ENCODE peak calls at places on chromosome 5, in nine cellular contexts. P is lung; U is ELF-1; M is kidney; Z is activated CD4-positive, alpha-beta T cell treated with anti-CD3 and anti-CD28 coated beads, Interleukin-2, amount 50 U/mL, for 4 hours; A is GM20000; R is NCI-H1092 treated with DMSO at 0.1 percent for 48 hours; Y is colonic mucosa; E is T-helper 2 cell. X is an unnamed sample.

GRCh38 chr5:98604301-98604700 is 169.2 kb upstream of the RGMB start:
- DNase-seq in Z (no peak), Y (no peak), E (no peak), R (no peak), P (no peak), U (no peak), M (no peak), A (no peak), X (no peak)

GRCh38 chr5:119036101-119036762 is 34.7 kb upstream of the DMXL1 start:
- DNase-seq in A (no peak), Y (no peak), R (no peak), M (no peak), E (no peak), Z (no peak), U (no peak), P (no peak), X (no peak)

GRCh38 chr5:32241034-32241783 is 67.1 kb upstream of the GOLPH3 start:
- DNase-seq in R (no peak), A (peak; percentile 18), U (no peak), Z (no peak), E (no peak), P (no peak), Y (no peak), M (no peak), X (no peak)

GRCh38 chr5:1541662-1542008 is 17.9 kb upstream of the LPCAT1 start:
- DNase-seq in E (no peak), U (no peak), R (no peak), P (peak; percentile 6), Y (no peak), A (no peak), Z (no peak), M (no peak), X (no peak)

GRCh38 chr5:95555553-95555952 is 652 bp downstream of the ARSK start:
- DNase-seq in U (no peak), P (no peak), R (no peak), Z (no peak), E (no peak), A (no peak), M (no peak), Y (no peak), X (no peak)

GRCh38 chr5:135433626-135434426 is 13.3 kb downstream of the DCANP1 start:
- DNase-seq in R (no peak), U (peak; percentile 37), M (no peak), Z (no peak), P (no peak), A (no peak), Y (no peak), E (no peak), X (no peak)

GRCh38 chr5:37665889-37666288 is 174.0 kb downstream of the GDNF start:
- DNase-seq in M (peak; percentile 67), E (no peak), R (peak; percentile 74), Y (no peak), P (peak; percentile 51), U (peak; percentile 12), Z (no peak), A (no peak), X (no peak)

GRCh38 chr5:139560752-139561654 is at the start of gene UBE2D2:
- DNase-seq in M (peak; percentile 99), U (peak; percentile 96), A (peak; percentile 98), Z (peak; percentile 96), R (peak; percentile 90), P (peak; percentile 97), E (peak; percentile 100), Y (peak; percentile 98), X (peak; percentile 96)

GRCh38 chr5:171709930-171710329 is 75.7 kb upstream of the SMIM23 start:
- DNase-seq in M (no peak), Z (no peak), Y (no peak), R (no peak), E (no peak), U (peak; percentile 14), A (no peak), P (no peak), X (no peak)

GRCh38 chr5:170540276-170540675 is 36.5 kb downstream of the KCNIP1 start:
- DNase-seq in P (no peak), A (no peak), R (no peak), Y (no peak), M (no peak), Z (no peak), E (no peak), U (no peak), X (no peak)

GRCh38 chr5:145867806-145868205 is 5.0 kb downstream of the GRXCR2 start:
- DNase-seq in P (no peak), R (no peak), U (no peak), Z (no peak), E (no peak), Y (no peak), A (no peak), M (no peak), X (no peak)

GRCh38 chr5:61431923-61432620 is 100.0 kb downstream of the ZSWIM6 start:
- DNase-seq in A (no peak), M (no peak), Z (no peak), Y (no peak), U (no peak), P (no peak), R (no peak), E (no peak), X (no peak)

GRCh38 chr5:147081256-147081872 is 153.5 kb upstream of the STK32A start:
- DNase-seq in E (no peak), Z (no peak), M (no peak), P (no peak), R (no peak), U (no peak), A (no peak), Y (no peak), X (no peak)

GRCh38 chr5:100479079-100479688 is 56.0 kb upstream of the FAM174A start:
- DNase-seq in A (peak; percentile 14), M (no peak), Y (no peak), R (peak; percentile 47), U (peak; percentile 5), P (no peak), E (peak; percentile 35), Z (no peak), X (no peak)

GRCh38 chr5:172873513-172873912 is 39.5 kb downstream of the ERGIC1 start:
- DNase-seq in M (no peak), R (no peak), Z (no peak), Y (no peak), P (no peak), A (no peak), E (no peak), U (no peak), X (no peak)

GRCh38 chr5:95973793-95974325 is 12.2 kb upstream of the ELL2 start:
- DNase-seq in A (peak; percentile 59), Z (no peak), E (peak; percentile 79), Y (no peak), M (no peak), R (no peak), P (no peak), U (peak; percentile 5), X (no peak)

GRCh38 chr5:84831701-84832100 is 447.0 kb upstream of the EDIL3 start:
- DNase-seq in P (no peak), Z (no peak), R (no peak), Y (no peak), U (no peak), M (no peak), A (no peak), E (no peak), X (no peak)

GRCh38 chr5:180467989-180468731 is 26.0 kb upstream of the CNOT6 start:
- DNase-seq in U (no peak), A (no peak), Z (no peak), R (no peak), E (no peak), M (no peak), P (no peak), Y (no peak), X (no peak)

GRCh38 chr5:81315336-81315735 is 13.9 kb downstream of the ZCCHC9 start:
- DNase-seq in M (no peak), P (no peak), R (no peak), E (no peak), A (no peak), U (no peak), Z (no peak), Y (no peak), X (no peak)

GRCh38 chr5:79938468-79938867 is 52.6 kb downstream of the MTX3 start:
- DNase-seq in U (peak; percentile 29), A (no peak), P (no peak), Y (no peak), M (no peak), E (peak; percentile 98), Z (no peak), R (no peak), X (no peak)

GRCh38 chr5:122183098-122183794 is 53.9 kb downstream of the ZNF474 start:
- DNase-seq in Z (no peak), E (no peak), P (peak; percentile 74), Y (peak; percentile 93), R (peak; percentile 10), A (no peak), U (no peak), M (peak; percentile 94), X (no peak)

GRCh38 chr5:169626779-169627178 is 10.3 kb upstream of the DOCK2 start:
- DNase-seq in U (no peak), R (no peak), Z (no peak), Y (no peak), E (no peak), P (no peak), M (no peak), A (no peak), X (no peak)

GRCh38 chr5:107219993-107220392 is 450.7 kb downstream of the EFNA5 start:
- DNase-seq in U (no peak), E (no peak), M (no peak), P (no peak), A (no peak), R (no peak), Z (no peak), Y (no peak), X (no peak)

GRCh38 chr5:172455511-172456061 is 1.3 kb upstream of the SH3PXD2B start:
- DNase-seq in M (no peak), U (peak; percentile 81), Y (peak; percentile 44), Z (no peak), E (no peak), P (no peak), R (no peak), A (no peak), X (no peak)

GRCh38 chr5:89901983-89902382 is 507.6 kb downstream of the CETN3 start:
- DNase-seq in U (no peak), A (no peak), Z (no peak), E (no peak), R (peak; percentile 9), M (no peak), P (no peak), Y (no peak), X (no peak)

GRCh38 chr5:82160948-82161347 is 117.2 kb downstream of the RPS23 start:
- DNase-seq in P (no peak), E (no peak), U (no peak), M (no peak), Z (no peak), R (no peak), Y (no peak), A (no peak), X (no peak)

GRCh38 chr5:68565427-68565826 is 349.9 kb downstream of the PIK3R1 start:
- DNase-seq in Y (no peak), U (peak; percentile 22), Z (no peak), P (no peak), E (no peak), M (no peak), R (no peak), A (peak; percentile 10), X (no peak)

GRCh38 chr5:143350341-143350740 is 53.1 kb downstream of the NR3C1 start:
- DNase-seq in P (no peak), A (no peak), U (no peak), M (no peak), Y (no peak), R (no peak), Z (no peak), E (no peak), X (no peak)

GRCh38 chr5:56641635-56642255 is 173.6 kb upstream of the MAP3K1 start:
- DNase-seq in Z (no peak), Y (no peak), R (no peak), P (no peak), M (no peak), A (no peak), U (no peak), E (no peak), X (no peak)

GRCh38 chr5:81506900-81507588 is 113.1 kb upstream of the ACOT12 start:
- DNase-seq in R (peak; percentile 59), U (peak; percentile 66), A (peak; percentile 65), Y (peak; percentile 48), E (peak; percentile 84), Z (no peak), P (peak; percentile 46), M (no peak), X (no peak)

GRCh38 chr5:34803974-34804373 is 35.0 kb upstream of the TTC23L start:
- DNase-seq in R (no peak), E (no peak), U (no peak), Y (no peak), M (no peak), P (no peak), Z (no peak), A (no peak), X (no peak)